ENCODE peak calls at places on chromosomes 2 and 18, in five cellular contexts. Z is A549, U is hepatocyte, M is keratinocyte, E is PC-3. O is an unnamed sample.

GRCh38 chr2:241762933-241763369 is 13.7 kb upstream of the GAL3ST2 start:
- DNase-seq in Z (no peak), U (no peak), M (no peak), E (peak), O (no peak)

GRCh38 chr2:122338000-122338399 is 582.5 kb downstream of the TSN start:
- DNase-seq in Z (no peak), U (no peak), M (no peak), E (no peak), O (no peak)

GRCh38 chr2:152682663-152683062 is 34.6 kb downstream of the PRPF40A start:
- DNase-seq in Z (no peak), U (no peak), M (no peak), E (no peak), O (no peak)

GRCh38 chr2:187991389-187991788 is 300.3 kb upstream of the GULP1 start:
- DNase-seq in Z (no peak), U (no peak), M (no peak), E (no peak), O (no peak)

GRCh38 chr2:237865623-237866041 is 6.2 kb downstream of the RAMP1 start:
- DNase-seq in Z (no peak), U (no peak), M (no peak), E (no peak), O (no peak)

GRCh38 chr18:29496276-29496675 is 1319.3 kb upstream of the CDH2 start:
- DNase-seq in Z (no peak), U (no peak), M (no peak), E (no peak), O (no peak)

GRCh38 chr18:37299471-37300304 is 265.9 kb downstream of the CELF4 start:
- DNase-seq in Z (peak), U (peak), M (peak), E (peak), O (peak)

GRCh38 chr2:156956161-156956560 is 301.3 kb upstream of the GALNT5 start:
- DNase-seq in Z (no peak), U (no peak), M (peak), E (no peak), O (no peak)

GRCh38 chr2:63851912-63852311 is 10.2 kb downstream of the UGP2 start:
- DNase-seq in Z (no peak), U (no peak), M (no peak), E (peak), O (no peak)

GRCh38 chr2:42879116-42879705 is 86.8 kb upstream of the HAAO start:
- DNase-seq in Z (no peak), U (no peak), M (no peak), E (no peak), O (no peak)

GRCh38 chr2:160293401-160293911 is 93.4 kb upstream of the ITGB6 start:
- DNase-seq in Z (peak), U (peak), M (peak), E (peak), O (no peak)

GRCh38 chr2:106147665-106148064 is 46.4 kb downstream of the UXS1 start:
- DNase-seq in Z (no peak), U (no peak), M (no peak), E (peak), O (no peak)

GRCh38 chr2:67516899-67517530 is 119.9 kb downstream of the ETAA1 start:
- DNase-seq in Z (peak), U (no peak), M (no peak), E (no peak), O (peak)

GRCh38 chr2:160269803-160270570 is 69.9 kb upstream of the ITGB6 start:
- DNase-seq in Z (peak), U (peak), M (no peak), E (no peak), O (peak)

GRCh38 chr2:109057686-109058085 is 68.7 kb upstream of the EDAR start:
- DNase-seq in Z (no peak), U (no peak), M (no peak), E (no peak), O (no peak)

GRCh38 chr2:209277444-209277843 is 146.4 kb upstream of the MAP2 start:
- DNase-seq in Z (no peak), U (no peak), M (no peak), E (no peak), O (no peak)

GRCh38 chr2:105545731-105546622 is 147.1 kb upstream of the FHL2 start:
- DNase-seq in Z (peak), U (peak), M (peak), E (peak), O (no peak)

GRCh38 chr2:160394153-160394552 is 99.5 kb downstream of the RBMS1 start:
- DNase-seq in Z (no peak), U (no peak), M (no peak), E (no peak), O (no peak)

GRCh38 chr2:3953117-3953516 is 249.7 kb downstream of the DCDC2C start:
- DNase-seq in Z (no peak), U (no peak), M (no peak), E (no peak), O (no peak)

GRCh38 chr2:17851731-17852585 is 26.5 kb upstream of the KCNS3 start:
- DNase-seq in Z (peak), U (peak), M (peak), E (peak), O (peak)

GRCh38 chr2:234911271-234911670 is 40.5 kb upstream of the SH3BP4 start:
- DNase-seq in Z (no peak), U (no peak), M (no peak), E (peak), O (no peak)

GRCh38 chr2:105932582-105932981 is 187.9 kb downstream of the NCK2 start:
- DNase-seq in Z (no peak), U (no peak), M (no peak), E (no peak), O (no peak)

GRCh38 chr2:59249441-59250330 is 1008.6 kb upstream of the FANCL start:
- DNase-seq in Z (no peak), U (peak), M (no peak), E (no peak), O (no peak)

GRCh38 chr2:172783091-172783898 is 47.6 kb downstream of the RAPGEF4 start:
- DNase-seq in Z (peak), U (peak), M (peak), E (peak), O (no peak)

GRCh38 chr2:217838409-217838831 is 164.4 kb downstream of the TNS1 start:
- DNase-seq in Z (no peak), U (no peak), M (no peak), E (no peak), O (peak)

GRCh38 chr2:23487735-23488492 is 102.9 kb downstream of the KLHL29 start:
- DNase-seq in Z (no peak), U (no peak), M (no peak), E (no peak), O (no peak)

GRCh38 chr2:64601785-64602391 is 51.8 kb downstream of the SERTAD2 start:
- DNase-seq in Z (no peak), U (no peak), M (no peak), E (no peak), O (no peak)

GRCh38 chr18:6058941-6059340 is 163.6 kb upstream of the TMEM200C start:
- DNase-seq in Z (no peak), U (peak), M (no peak), E (peak), O (peak)

GRCh38 chr2:85802337-85803103 is 48.7 kb downstream of the ATOH8 start:
- DNase-seq in Z (no peak), U (no peak), M (no peak), E (peak), O (no peak)

GRCh38 chr18:614980-615607 is 18.3 kb downstream of the CLUL1 start:
- DNase-seq in Z (no peak), U (no peak), M (no peak), E (no peak), O (no peak)

GRCh38 chr18:616380-616995 is 19.7 kb downstream of the CLUL1 start:
- DNase-seq in Z (peak), U (peak), M (no peak), E (peak), O (no peak)

GRCh38 chr18:614193-614592 is 17.4 kb downstream of the CLUL1 start:
- DNase-seq in Z (no peak), U (no peak), M (no peak), E (no peak), O (no peak)

GRCh38 chr18:617970-618504 is 21.2 kb downstream of the CLUL1 start:
- DNase-seq in Z (no peak), U (no peak), M (no peak), E (no peak), O (no peak)

GRCh38 chr18:615773-616172 is 19.0 kb downstream of the CLUL1 start:
- DNase-seq in Z (no peak), U (no peak), M (no peak), E (no peak), O (no peak)
- H3K27ac ChIP-seq in Z (no peak), U (no peak), M (no peak), E (no peak), O (no peak)

DNA sequence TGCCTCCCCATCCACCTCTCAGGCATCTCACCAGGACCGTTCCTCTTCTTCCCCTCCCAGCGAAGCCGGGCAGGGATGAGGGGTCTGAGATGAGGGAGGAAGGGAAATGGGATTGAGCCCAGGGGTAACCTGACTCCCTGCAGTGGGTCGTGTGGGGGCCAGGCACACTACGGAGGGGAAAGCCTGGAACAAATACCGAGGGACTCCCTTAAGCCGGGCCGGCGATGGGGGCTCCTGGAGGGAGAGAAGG is 250 bp upstream of the SPEG start:
- DNase-seq in Z (no peak), U (no peak), M (no peak), E (no peak), O (no peak)
- H3K27ac ChIP-seq in Z (no peak), U (no peak), M (no peak), E (no peak), O (no peak)

GRCh38 chr18:26290388-26290787 is 64.1 kb downstream of the TAF4B start:
- DNase-seq in Z (no peak), U (no peak), M (no peak), E (no peak), O (no peak)

GRCh38 chr18:26298107-26298506 is 71.9 kb downstream of the TAF4B start:
- DNase-seq in Z (no peak), U (no peak), M (no peak), E (no peak), O (no peak)

GRCh38 chr18:26293982-26294381 is 67.7 kb downstream of the TAF4B start:
- DNase-seq in Z (no peak), U (no peak), M (no peak), E (no peak), O (no peak)
- H3K27ac ChIP-seq in Z (no peak), U (no peak), M (no peak), E (no peak), O (no peak)

DNA sequence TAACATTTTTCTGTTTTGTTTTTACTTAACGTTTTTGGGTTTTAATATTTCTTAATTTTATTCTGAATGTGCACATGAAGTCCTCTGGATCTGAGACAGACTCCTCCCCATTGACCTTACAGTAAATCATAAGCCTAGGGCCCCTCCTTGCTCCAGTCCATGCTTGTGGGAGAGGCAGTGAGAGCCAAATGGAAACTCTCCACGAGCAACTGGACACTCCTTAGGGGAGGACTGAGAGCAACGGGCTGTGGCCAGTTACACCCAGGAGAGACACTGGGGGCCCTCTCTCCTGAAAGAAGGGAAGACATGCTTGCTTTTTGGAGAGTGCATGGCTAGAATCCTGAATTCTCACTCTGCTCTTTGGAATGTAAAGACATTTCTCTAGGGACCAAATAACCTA is 48.9 kb upstream of the BIN1 start:
- DNase-seq in Z (no peak), U (no peak), M (no peak), E (no peak), O (no peak)
- H3K27ac ChIP-seq in Z (no peak), U (peak), M (no peak), E (no peak), O (no peak)

GRCh38 chr2:12604248-12604801 is 112.4 kb upstream of the TRIB2 start:
- DNase-seq in Z (no peak), U (no peak), M (no peak), E (no peak), O (no peak)

GRCh38 chr2:12606472-12607000 is 110.2 kb upstream of the TRIB2 start:
- DNase-seq in Z (no peak), U (peak), M (no peak), E (peak), O (no peak)

GRCh38 chr2:12607971-12608370 is 108.8 kb upstream of the TRIB2 start:
- DNase-seq in Z (no peak), U (no peak), M (no peak), E (peak), O (no peak)

GRCh38 chr2:12605366-12605765 is 111.4 kb upstream of the TRIB2 start:
- DNase-seq in Z (no peak), U (no peak), M (no peak), E (no peak), O (no peak)

GRCh38 chr2:12605936-12606335 is 110.8 kb upstream of the TRIB2 start:
- DNase-seq in Z (no peak), U (no peak), M (no peak), E (no peak), O (no peak)
- H3K27ac ChIP-seq in Z (no peak), U (no peak), M (no peak), E (no peak), O (no peak)

GRCh38 chr2:11404381-11405073 is 60.1 kb upstream of the ROCK2 start:
- DNase-seq in Z (no peak), U (no peak), M (no peak), E (no peak), O (no peak)

GRCh38 chr2:11405599-11406491 is 60.1 kb downstream of the E2F6 start:
- DNase-seq in Z (no peak), U (no peak), M (no peak), E (no peak), O (no peak)

GRCh38 chr2:11409184-11409959 is 56.6 kb downstream of the E2F6 start:
- DNase-seq in Z (no peak), U (no peak), M (no peak), E (peak), O (no peak)

GRCh38 chr2:11407413-11407812 is 58.5 kb downstream of the E2F6 start:
- DNase-seq in Z (no peak), U (no peak), M (no peak), E (no peak), O (no peak)

GRCh38 chr2:11406492-11407381 is 59.2 kb downstream of the E2F6 start:
- DNase-seq in Z (peak), U (peak), M (no peak), E (peak), O (no peak)
- H3K27ac ChIP-seq in Z (no peak), U (peak), M (no peak), E (no peak), O (peak)

DNA sequence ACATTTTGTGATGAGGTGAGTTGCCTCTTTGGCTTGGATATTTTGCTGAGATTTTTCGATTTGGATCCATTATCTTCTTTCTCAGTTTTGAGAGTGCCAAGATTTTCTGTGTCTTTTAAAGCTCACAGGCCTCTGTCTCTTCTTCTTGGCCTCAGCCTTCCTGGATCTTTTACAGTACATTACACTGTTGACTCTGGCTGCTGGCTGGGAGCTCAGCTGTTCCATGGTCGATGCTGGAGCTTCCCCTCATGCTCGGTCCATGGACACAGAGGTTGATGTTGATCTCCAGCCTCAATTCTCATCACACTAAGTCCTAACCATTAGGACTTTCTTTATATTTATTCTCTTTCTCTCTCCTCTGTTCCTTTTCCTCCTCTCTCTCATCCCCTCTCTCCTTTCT is 332.8 kb upstream of the UBE2E3 start:
- DNase-seq in Z (no peak), U (no peak), M (no peak), E (no peak), O (no peak)
- H3K27ac ChIP-seq in Z (no peak), U (no peak), M (no peak), E (no peak), O (no peak)

GRCh38 chr2:127771756-127772155 is 39.2 kb downstream of the WDR33 start:
- DNase-seq in Z (peak), U (no peak), M (peak), E (peak), O (no peak)
- H3K27ac ChIP-seq in Z (peak), U (no peak), M (peak), E (peak), O (no peak)

O was measured in caudate nucleus.